ENCODE peak calls at places on chromosomes 12 and 14, in eight cellular contexts. W is heart left ventricle, F is neural crest cell, Q is mesendoderm, B is Calu3, T is left ventricle myocardium superior, Z is GM04504, U is cerebellar cortex. G is an unnamed sample.
A peak's percentile ranks its signal among the peaks of the same experiment; 100 is the strongest.

GRCh38 chr14:69662636-69663321 is 51.4 kb downstream of the SUSD6 start:
- DNase-seq in W (no peak), F (no peak), Q (no peak), B (no peak), T (no peak), Z (no peak), U (no peak), G (no peak)

GRCh38 chr12:7130791-7131501 is 775 bp downstream of the CLSTN3 start:
- DNase-seq in W (peak; percentile 34), F (peak; percentile 37), Q (peak; percentile 79), B (peak; percentile 61), T (peak; percentile 56), Z (no peak), U (peak; percentile 85), G (peak; percentile 17)

GRCh38 chr12:69985656-69986055 is 160.6 kb downstream of the MYRFL start:
- DNase-seq in W (no peak), F (no peak), Q (peak; percentile 57), B (peak; percentile 73), T (no peak), Z (no peak), U (no peak), G (no peak)

GRCh38 chr12:33180921-33181320 is 258.7 kb downstream of the SYT10 start:
- DNase-seq in W (no peak), F (no peak), Q (peak; percentile 46), B (peak; percentile 29), T (no peak), Z (no peak), U (no peak), G (peak; percentile 60)

GRCh38 chr12:47286676-47287075 is 206.9 kb upstream of the AMIGO2 start:
- DNase-seq in W (no peak), F (no peak), Q (peak; percentile 68), B (no peak), T (no peak), Z (no peak), U (no peak), G (no peak)

GRCh38 chr14:103527408-103528157 is 1.4 kb upstream of the TRMT61A start:
- DNase-seq in W (no peak), F (no peak), Q (no peak), B (no peak), T (peak; percentile 32), Z (no peak), U (no peak), G (peak; percentile 76)

GRCh38 chr14:94295360-94296180 is 2.5 kb upstream of the SERPINA10 start:
- DNase-seq in W (no peak), F (no peak), Q (no peak), B (no peak), T (no peak), Z (no peak), U (no peak), G (no peak)

GRCh38 chr12:87304406-87304805 is 724.8 kb downstream of the C12orf50 start:
- DNase-seq in W (no peak), F (no peak), Q (no peak), B (peak; percentile 14), T (no peak), Z (no peak), U (no peak), G (no peak)

GRCh38 chr14:61231810-61232209 is 49.3 kb downstream of the TMEM30B start:
- DNase-seq in W (no peak), F (no peak), Q (no peak), B (no peak), T (no peak), Z (no peak), U (no peak), G (no peak)

GRCh38 chr12:57765698-57766463 is 997 bp downstream of the CYP27B1 start:
- DNase-seq in W (no peak), F (no peak), Q (no peak), B (peak; percentile 24), T (no peak), Z (no peak), U (no peak), G (no peak)

GRCh38 chr12:121404734-121405133 is 4.8 kb downstream of the RNF34 start:
- DNase-seq in W (no peak), F (no peak), Q (no peak), B (no peak), T (no peak), Z (no peak), U (peak; percentile 31), G (no peak)

GRCh38 chr12:93805736-93806141 is 128.6 kb downstream of the CRADD start:
- DNase-seq in W (no peak), F (no peak), Q (peak; percentile 39), B (no peak), T (no peak), Z (no peak), U (no peak), G (no peak)